ENCODE peak calls at places on chromosome 9, in nine cellular contexts. D is brain microvascular endothelial cell; G is activated T-cell treated with anti-CD3 and anti-CD28 coated beads, Interleukin-2, amount 50 U/mL, for 72 hours; C is right cardiac atrium; R is GDM1; Z is mesothelial cell of epicardium; N is body of pancreas; A is transverse colon; M is activated naive CD4-positive, alpha-beta T cell. U is an unnamed sample.

GRCh38 chr9:121619989-121620673 is 31.3 kb upstream of the DAB2IP start:
- DNase-seq in D (no peak), G (no peak), C (peak; percentile 80), R (no peak), Z (no peak), N (no peak), A (no peak), M (no peak), U (peak; percentile 28)

GRCh38 chr9:112970939-112971338 is 41.1 kb downstream of the ZNF883 start:
- DNase-seq in D (no peak), G (no peak), C (no peak), R (no peak), Z (no peak), N (no peak), A (no peak), M (no peak), U (no peak)

GRCh38 chr9:133701321-133701980 is 36.7 kb downstream of the SARDH start:
- DNase-seq in D (no peak), G (peak; percentile 58), C (peak; percentile 61), R (no peak), Z (peak; percentile 17), N (peak; percentile 4), A (no peak), M (no peak), U (no peak)

GRCh38 chr9:4904322-4905134 is 80.5 kb upstream of the JAK2 start:
- DNase-seq in D (no peak), G (no peak), C (no peak), R (no peak), Z (no peak), N (no peak), A (no peak), M (no peak), U (peak; percentile 30)

GRCh38 chr9:123615381-123615780 is 259.4 kb downstream of the CRB2 start:
- DNase-seq in D (no peak), G (no peak), C (no peak), R (no peak), Z (no peak), N (no peak), A (no peak), M (no peak), U (no peak)

GRCh38 chr9:107969727-107970126 is 480.2 kb upstream of the KLF4 start:
- DNase-seq in D (no peak), G (no peak), C (no peak), R (no peak), Z (no peak), N (no peak), A (no peak), M (no peak), U (no peak)

GRCh38 chr9:108582716-108583115 is 273.1 kb downstream of the ACTL7B start:
- DNase-seq in D (no peak), G (no peak), C (no peak), R (no peak), Z (no peak), N (no peak), A (no peak), M (no peak), U (no peak)

GRCh38 chr9:97788763-97789663 is 64.0 kb upstream of the FOXE1 start:
- DNase-seq in D (no peak), G (no peak), C (no peak), R (no peak), Z (no peak), N (no peak), A (no peak), M (no peak), U (no peak)

GRCh38 chr9:33795819-33796218 is 458 bp downstream of the PRSS3 start:
- DNase-seq in D (no peak), G (no peak), C (no peak), R (no peak), Z (no peak), N (peak; percentile 87), A (peak; percentile 32), M (no peak), U (no peak)

GRCh38 chr9:124802426-124802825 is 25.5 kb downstream of the OLFML2A start:
- DNase-seq in D (no peak), G (no peak), C (no peak), R (no peak), Z (no peak), N (no peak), A (no peak), M (no peak), U (no peak)

GRCh38 chr9:136051568-136052432 is 43.3 kb downstream of the NACC2 start:
- DNase-seq in D (peak; percentile 90), G (no peak), C (peak; percentile 81), R (peak; percentile 21), Z (peak; percentile 63), N (peak; percentile 81), A (peak; percentile 84), M (no peak), U (peak; percentile 96)

GRCh38 chr9:13432914-13433313 is 153.4 kb upstream of the MPDZ start:
- DNase-seq in D (no peak), G (no peak), C (no peak), R (no peak), Z (no peak), N (no peak), A (no peak), M (no peak), U (peak; percentile 52)

GRCh38 chr9:135048046-135048757 is 39.3 kb upstream of the OLFM1 start:
- DNase-seq in D (no peak), G (no peak), C (no peak), R (no peak), Z (no peak), N (no peak), A (no peak), M (no peak), U (no peak)

GRCh38 chr9:91131433-91131839 is 230.3 kb downstream of the AUH start:
- DNase-seq in D (peak; percentile 96), G (peak; percentile 92), C (no peak), R (peak; percentile 12), Z (no peak), N (no peak), A (peak; percentile 78), M (no peak), U (peak; percentile 72)

GRCh38 chr9:93591706-93592388 is 15.5 kb downstream of the PHF2 start:
- DNase-seq in D (no peak), G (no peak), C (no peak), R (no peak), Z (no peak), N (no peak), A (no peak), M (no peak), U (no peak)

GRCh38 chr9:6417186-6417585 is 4.2 kb downstream of the UHRF2 start:
- DNase-seq in D (no peak), G (no peak), C (no peak), R (no peak), Z (no peak), N (no peak), A (no peak), M (no peak), U (no peak)

GRCh38 chr9:124078641-124079040 is 67.1 kb downstream of the LHX2 start:
- DNase-seq in D (no peak), G (no peak), C (no peak), R (no peak), Z (no peak), N (no peak), A (no peak), M (no peak), U (peak; percentile 47)

GRCh38 chr9:33076031-33076359 is 479 bp downstream of the SMU1 start:
- DNase-seq in D (peak; percentile 14), G (no peak), C (no peak), R (no peak), Z (no peak), N (no peak), A (no peak), M (no peak), U (no peak)

GRCh38 chr9:72431036-72431435 is 66.0 kb upstream of the ZFAND5 start:
- DNase-seq in D (peak; percentile 3), G (no peak), C (no peak), R (no peak), Z (no peak), N (no peak), A (no peak), M (no peak), U (no peak)

GRCh38 chr9:78541868-78542267 is 244.9 kb downstream of the PSAT1 start:
- DNase-seq in D (no peak), G (no peak), C (no peak), R (no peak), Z (no peak), N (no peak), A (no peak), M (no peak), U (no peak)

GRCh38 chr9:130209422-130209821 is 37.2 kb downstream of the NCS1 start:
- DNase-seq in D (no peak), G (no peak), C (no peak), R (no peak), Z (no peak), N (no peak), A (no peak), M (no peak), U (no peak)

GRCh38 chr9:125536184-125537152 is 170.5 kb downstream of the MAPKAP1 start:
- DNase-seq in D (no peak), G (no peak), C (no peak), R (no peak), Z (no peak), N (no peak), A (no peak), M (no peak), U (no peak)